ENCODE peak calls at places on chromosome 5, in four cellular contexts. F, Q, E and X are unnamed samples.

GRCh38 chr5:6496636-6497035 is 48.0 kb downstream of the UBE2QL1 start:
- DNase-seq in E (no peak), Q (no peak), F (no peak), X (no peak)

GRCh38 chr5:19044931-19045695 is 942.9 kb downstream of the CDH18 start:
- DNase-seq in Q (no peak), E (no peak), F (no peak), X (no peak)

GRCh38 chr5:66247176-66247960 is 103.3 kb downstream of the SREK1 start:
- DNase-seq in E (peak; percentile 13), Q (no peak), F (no peak), X (no peak)

GRCh38 chr5:21236896-21237830 is 1249.2 kb upstream of the CDH18 start:
- DNase-seq in F (no peak), E (no peak), Q (no peak), X (no peak)

GRCh38 chr5:13477118-13477737 is 467.3 kb downstream of the DNAH5 start:
- DNase-seq in E (no peak), F (no peak), Q (no peak), X (no peak)

GRCh38 chr5:116378007-116378831 is 196.4 kb downstream of the SEMA6A start:
- DNase-seq in Q (no peak), F (no peak), E (no peak), X (no peak)

GRCh38 chr5:154365823-154366222 is 80.0 kb upstream of the SAP30L start:
- DNase-seq in F (no peak), Q (no peak), E (no peak), X (no peak)

GRCh38 chr5:45376463-45376862 is 319.7 kb downstream of the HCN1 start:
- DNase-seq in E (no peak), Q (no peak), F (no peak), X (no peak)

GRCh38 chr5:167254150-167254549 is 1037.3 kb upstream of the WWC1 start:
- DNase-seq in E (no peak), F (no peak), Q (no peak), X (no peak)

GRCh38 chr5:129361441-129362025 is 98.6 kb upstream of the ADAMTS19 start:
- DNase-seq in F (no peak), E (peak; percentile 15), Q (no peak), X (peak; percentile 3)
- TF ChIP-seq CTCF in F (no peak), E (peak; percentile 70), Q (no peak), X (peak; percentile 45)

GRCh38 chr5:60846298-60846697 is 2.2 kb upstream of the ELOVL7 start:
- DNase-seq in E (no peak), Q (no peak), F (no peak), X (no peak)

GRCh38 chr5:60842859-60843692 is 993 bp downstream of the ELOVL7 start:
- DNase-seq in E (no peak), Q (peak; percentile 14), F (no peak), X (peak; percentile 28)

GRCh38 chr5:60841361-60841760 is 2.7 kb downstream of the ELOVL7 start:
- DNase-seq in E (no peak), F (no peak), Q (no peak), X (no peak)

GRCh38 chr5:60844429-60844890 is 391 bp upstream of the ELOVL7 start:
- DNase-seq in F (no peak), Q (no peak), E (peak; percentile 16), X (peak; percentile 20)

GRCh38 chr5:60843693-60844428 is at the start of gene ELOVL7:
- DNase-seq in Q (peak; percentile 67), F (no peak), E (peak; percentile 66), X (peak; percentile 83)
- TF ChIP-seq CTCF in Q (peak; percentile 37), F (no peak), E (peak; percentile 25), X (peak; percentile 42)

DNA sequence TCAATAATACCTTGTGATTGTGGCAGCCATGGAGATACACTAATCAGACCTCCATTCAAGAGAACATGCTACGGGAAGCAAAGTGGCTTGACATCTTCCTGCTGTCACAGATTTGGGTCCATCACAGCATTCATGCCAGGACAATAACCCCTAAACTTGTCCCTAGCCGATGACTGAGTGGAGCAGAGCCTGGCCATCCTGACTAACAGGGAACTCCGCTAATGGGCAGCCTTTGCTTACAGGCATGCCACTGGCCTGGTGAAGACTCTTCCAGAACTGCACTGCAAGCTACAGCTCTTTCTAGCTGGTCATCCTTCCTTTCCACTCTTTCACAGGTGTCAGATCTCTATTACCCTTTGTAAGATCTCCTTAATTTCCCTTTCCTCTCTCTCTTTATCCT is 16.0 kb downstream of the FAM174A start:
- DNase-seq in F (no peak), E (no peak), Q (no peak), X (no peak)
- TF ChIP-seq CTCF in F (no peak), E (no peak), Q (no peak), X (no peak)

GRCh38 chr5:169810542-169810941 is 169.8 kb downstream of the INSYN2B start:
- DNase-seq in F (no peak), Q (no peak), E (no peak), X (no peak)
- TF ChIP-seq CTCF in F (no peak), Q (no peak), E (no peak), X (no peak)